ENCODE peak calls at places on chromosomes 2 and 18, in nine cellular contexts. W is HEK293T; M is EH; H is T-helper 2 cell; Q is spleen; U is stimulated activated naive CD8-positive, alpha-beta T cell treated with anti-CD3 and anti-CD28 coated beads, Interleukin-15, Interleukin-2, amounts not matched to agents 100 U/mL and 50 U/mL, for 24 hours; K is left colon; Z is activated CD4-positive, alpha-beta T cell treated with anti-CD3 and anti-CD28 coated beads for 48 hours; I is HuH-7.5. B is an unnamed sample.

GRCh38 chr2:19020144-19021099 is 338.0 kb downstream of the OSR1 start:
- DNase-seq in H (no peak), W (no peak), Q (no peak), M (no peak), K (no peak), U (no peak), I (no peak), Z (no peak), B (no peak)

GRCh38 chr2:10079192-10079930 is 850 bp downstream of the CYS1 start:
- DNase-seq in M (peak), Z (no peak), K (no peak), Q (no peak), U (peak), I (peak), W (peak), H (no peak), B (no peak)

GRCh38 chr18:62332964-62333695 is 8.0 kb downstream of the TNFRSF11A start:
- DNase-seq in H (no peak), Q (no peak), I (no peak), W (no peak), Z (no peak), U (no peak), K (no peak), M (no peak), B (no peak)

GRCh38 chr2:202172439-202173191 is 65.8 kb downstream of the SUMO1 start:
- DNase-seq in Q (no peak), W (no peak), H (no peak), M (no peak), Z (peak), K (no peak), U (peak), I (no peak), B (no peak)

GRCh38 chr18:28067346-28067745 is 109.6 kb downstream of the CDH2 start:
- DNase-seq in K (no peak), I (no peak), Z (no peak), M (no peak), W (no peak), Q (no peak), U (no peak), H (no peak), B (no peak)

GRCh38 chr18:79799619-79800352 is 2.0 kb downstream of the KCNG2 start:
- DNase-seq in M (no peak), W (no peak), Q (peak), Z (no peak), H (no peak), I (no peak), U (no peak), K (no peak), B (no peak)

GRCh38 chr2:159613515-159614336 is 2.6 kb downstream of the BAZ2B start:
- DNase-seq in U (no peak), K (no peak), W (no peak), M (peak), Q (no peak), Z (no peak), H (no peak), I (no peak), B (peak)

GRCh38 chr18:31170335-31170734 is 7.7 kb upstream of the DSC1 start:
- DNase-seq in M (no peak), Q (no peak), I (no peak), W (no peak), Z (no peak), H (no peak), K (no peak), U (no peak), B (no peak)

GRCh38 chr18:28716321-28716720 is 539.4 kb upstream of the CDH2 start:
- DNase-seq in U (no peak), Z (no peak), H (no peak), I (no peak), K (no peak), W (no peak), M (no peak), Q (no peak), B (no peak)

GRCh38 chr2:109410021-109410815 is 203.5 kb downstream of the SEPTIN10 start:
- DNase-seq in H (no peak), Q (no peak), I (no peak), K (no peak), W (peak), M (peak), U (no peak), Z (no peak), B (no peak)

GRCh38 chr2:99651930-99652670 is 162.3 kb upstream of the REV1 start:
- DNase-seq in W (no peak), U (no peak), M (peak), H (no peak), Z (no peak), I (no peak), K (no peak), Q (no peak), B (no peak)

GRCh38 chr18:67504739-67505138 is 11.8 kb downstream of the DSEL start:
- DNase-seq in M (no peak), U (no peak), W (no peak), Q (no peak), K (no peak), Z (no peak), I (no peak), H (no peak), B (no peak)

GRCh38 chr2:36473230-36473629 is 117.7 kb downstream of the CRIM1 start:
- DNase-seq in H (no peak), Q (no peak), U (no peak), Z (no peak), K (no peak), M (no peak), I (no peak), W (no peak), B (no peak)

GRCh38 chr2:241632478-241633325 is 4.3 kb downstream of the THAP4 start:
- DNase-seq in K (no peak), W (no peak), Z (no peak), H (no peak), U (no peak), Q (no peak), M (no peak), I (no peak), B (no peak)

GRCh38 chr18:7696846-7697245 is 129.7 kb downstream of the PTPRM start:
- DNase-seq in U (no peak), Z (no peak), I (no peak), W (no peak), K (no peak), Q (no peak), M (peak), H (no peak), B (no peak)

GRCh38 chr2:95025406-95026319 is at the start of gene MAL:
- DNase-seq in H (peak), U (peak), W (no peak), M (no peak), Q (no peak), K (no peak), I (no peak), Z (peak), B (no peak)

GRCh38 chr2:59888015-59888414 is 665.4 kb downstream of the BCL11A start:
- DNase-seq in W (no peak), U (peak), K (no peak), H (no peak), I (no peak), M (no peak), Z (peak), Q (no peak), B (no peak)

GRCh38 chr2:68436270-68436669 is 30.8 kb downstream of the FBXO48 start:
- DNase-seq in I (no peak), H (no peak), U (no peak), Q (no peak), Z (no peak), M (peak), W (no peak), K (no peak), B (no peak)

GRCh38 chr2:24065341-24065740 is 10.8 kb downstream of the SF3B6 start:
- DNase-seq in Q (no peak), I (no peak), Z (no peak), K (no peak), U (no peak), W (no peak), H (no peak), M (no peak), B (no peak)

B was measured in RKO.